ENCODE peak calls at places on chromosomes 7 and 10, in five cellular contexts. H is IMR-90, G is H1, Z is HepG2, Y is K562. Q is an unnamed sample.

GRCh38 chr10:47260505-47261111 is 39.4 kb upstream of the GDF10 start:
- DNase-seq in H (no peak), G (no peak), Z (no peak), Y (no peak), Q (no peak)

GRCh38 chr7:120990468-120991118 is 2.1 kb downstream of the CPED1 start:
- DNase-seq in H (peak; percentile 31), G (no peak), Z (no peak), Y (no peak), Q (no peak)

GRCh38 chr10:105981679-105982078 is 1182.8 kb downstream of the SORCS1 start:
- DNase-seq in H (no peak), G (no peak), Z (no peak), Y (no peak), Q (no peak)

GRCh38 chr7:127683776-127684681 is 32.0 kb downstream of the SND1 start:
- DNase-seq in H (no peak), G (no peak), Z (no peak), Y (no peak), Q (no peak)

GRCh38 chr10:129854796-129855705 is 109.0 kb downstream of the EBF3 start:
- DNase-seq in H (no peak), G (no peak), Z (no peak), Y (no peak), Q (no peak)

GRCh38 chr7:91047636-91048035 is 216.6 kb upstream of the FZD1 start:
- DNase-seq in H (peak; percentile 20), G (no peak), Z (no peak), Y (no peak), Q (no peak)

GRCh38 chr7:151485006-151485732 is 34.5 kb downstream of the RHEB start:
- DNase-seq in H (peak; percentile 88), G (no peak), Z (no peak), Y (peak; percentile 56), Q (no peak)

GRCh38 chr7:17559388-17559787 is 260.9 kb downstream of the AHR start:
- DNase-seq in H (peak; percentile 54), G (no peak), Z (no peak), Y (no peak), Q (peak; percentile 26)

GRCh38 chr7:1287629-1288225 is 55.1 kb downstream of the UNCX start:
- DNase-seq in H (no peak), G (no peak), Z (no peak), Y (no peak), Q (no peak)

GRCh38 chr7:101436857-101437576 is 74.3 kb downstream of the COL26A1 start:
- DNase-seq in H (no peak), G (peak; percentile 44), Z (no peak), Y (peak; percentile 88), Q (peak; percentile 34)

GRCh38 chr7:55563596-55564325 is 8.5 kb downstream of the VOPP1 start:
- DNase-seq in H (no peak), G (no peak), Z (no peak), Y (no peak), Q (no peak)

GRCh38 chr7:158112571-158113320 is 474.9 kb downstream of the PTPRN2 start:
- DNase-seq in H (no peak), G (no peak), Z (no peak), Y (no peak), Q (no peak)

GRCh38 chr10:35005868-35006267 is 84.3 kb downstream of the CUL2 start:
- DNase-seq in H (peak; percentile 98), G (no peak), Z (no peak), Y (no peak), Q (peak; percentile 80)

GRCh38 chr10:30029890-30030261 is 29.5 kb downstream of the JCAD start:
- DNase-seq in H (no peak), G (no peak), Z (no peak), Y (no peak), Q (no peak)

GRCh38 chr10:287814-288213 is 152.6 kb downstream of the ZMYND11 start:
- DNase-seq in H (no peak), G (no peak), Z (peak; percentile 53), Y (peak; percentile 59), Q (no peak)

GRCh38 chr7:141014091-141014490 is 661 bp downstream of the MRPS33 start:
- DNase-seq in H (peak; percentile 5), G (no peak), Z (no peak), Y (peak; percentile 48), Q (peak; percentile 25)
- TF ChIP-seq MAFK in H (no peak), G (no peak), Z (no peak), Y (no peak), Q (no peak)

GRCh38 chr10:6465854-6466524 is 114.1 kb downstream of the PRKCQ start:
- DNase-seq in H (no peak), G (no peak), Z (no peak), Y (no peak), Q (no peak)
- TF ChIP-seq MAFK in H (no peak), G (no peak), Z (no peak), Y (no peak), Q (no peak)

DNA sequence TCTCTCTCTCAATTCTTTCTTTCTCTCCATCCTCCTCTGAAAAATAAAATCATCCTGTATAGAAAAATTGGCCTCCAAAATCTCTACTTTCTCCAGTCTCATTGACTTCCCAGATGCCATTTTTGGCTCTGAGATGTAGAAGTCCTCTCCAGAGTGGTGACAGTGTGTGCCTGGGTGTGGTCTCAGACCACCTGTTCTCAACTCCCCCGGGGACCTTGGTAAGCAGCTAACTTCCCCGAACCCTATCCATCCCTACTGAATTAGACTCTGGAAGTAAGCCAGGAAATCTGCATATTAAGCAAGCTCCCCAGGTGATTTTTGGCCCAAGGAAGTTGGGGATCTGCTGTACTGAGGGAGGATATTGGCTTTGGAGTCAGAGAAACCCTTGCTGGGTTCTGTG is 120.5 kb downstream of the WDR11 start:
- DNase-seq in H (no peak), G (no peak), Z (no peak), Y (no peak), Q (no peak)
- TF ChIP-seq MAFK in H (no peak), G (no peak), Z (no peak), Y (no peak), Q (no peak)

DNA sequence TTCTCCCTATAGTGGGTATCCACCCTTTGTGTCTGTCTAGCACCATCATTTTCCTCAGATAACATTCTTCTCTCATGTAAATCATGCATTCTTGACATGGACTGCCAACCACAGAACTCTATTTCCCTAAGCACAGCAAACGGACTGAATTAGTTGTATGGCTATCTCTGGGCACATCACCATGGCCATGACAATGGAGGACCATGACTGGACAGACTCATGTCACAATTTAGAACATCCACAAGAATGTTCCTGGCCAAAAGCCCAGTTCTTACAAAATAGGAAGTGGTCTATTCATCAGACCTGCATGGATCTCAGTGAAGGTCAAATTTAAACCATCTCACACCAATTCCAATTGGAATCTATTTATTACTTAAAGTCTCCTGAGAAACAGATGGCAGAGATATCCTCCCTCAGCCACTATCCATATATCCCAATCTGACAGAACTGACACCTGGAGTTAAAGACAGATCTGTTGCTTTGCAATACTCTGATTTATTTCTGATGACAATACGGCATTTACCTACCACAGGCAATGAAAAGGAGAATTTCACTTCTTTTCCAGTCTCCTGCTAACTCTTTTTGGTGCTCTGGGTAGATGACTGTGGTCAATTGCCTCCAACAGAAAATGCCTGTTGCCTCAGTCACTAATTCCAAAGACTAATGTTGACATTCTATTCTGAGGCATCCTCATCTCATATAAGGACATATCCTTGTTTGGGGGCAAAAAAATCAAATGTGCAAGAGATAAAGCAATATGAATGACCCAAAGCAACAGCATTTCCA is 254.8 kb downstream of the HTR7 start:
- DNase-seq in H (no peak), G (no peak), Z (no peak), Y (no peak), Q (no peak)
- TF ChIP-seq MAFK in H (no peak), G (no peak), Z (no peak), Y (no peak), Q (no peak)

GRCh38 chr10:133309111-133309719 is 501 bp downstream of the ZNF511 start:
- DNase-seq in H (peak; percentile 85), G (peak; percentile 77), Z (peak; percentile 60), Y (peak; percentile 90), Q (peak; percentile 95)

GRCh38 chr10:133308431-133309110 is at the start of the genes TUBGCP2 and ZNF511:
- DNase-seq in H (peak; percentile 79), G (no peak), Z (peak; percentile 55), Y (peak; percentile 75), Q (peak; percentile 87)

GRCh38 chr10:133306097-133306476 is 2.6 kb downstream of the TUBGCP2 start:
- DNase-seq in H (no peak), G (no peak), Z (no peak), Y (no peak), Q (no peak)

GRCh38 chr10:133306941-133307379 is 1.7 kb downstream of the TUBGCP2 start:
- DNase-seq in H (no peak), G (no peak), Z (no peak), Y (no peak), Q (no peak)

DNA sequence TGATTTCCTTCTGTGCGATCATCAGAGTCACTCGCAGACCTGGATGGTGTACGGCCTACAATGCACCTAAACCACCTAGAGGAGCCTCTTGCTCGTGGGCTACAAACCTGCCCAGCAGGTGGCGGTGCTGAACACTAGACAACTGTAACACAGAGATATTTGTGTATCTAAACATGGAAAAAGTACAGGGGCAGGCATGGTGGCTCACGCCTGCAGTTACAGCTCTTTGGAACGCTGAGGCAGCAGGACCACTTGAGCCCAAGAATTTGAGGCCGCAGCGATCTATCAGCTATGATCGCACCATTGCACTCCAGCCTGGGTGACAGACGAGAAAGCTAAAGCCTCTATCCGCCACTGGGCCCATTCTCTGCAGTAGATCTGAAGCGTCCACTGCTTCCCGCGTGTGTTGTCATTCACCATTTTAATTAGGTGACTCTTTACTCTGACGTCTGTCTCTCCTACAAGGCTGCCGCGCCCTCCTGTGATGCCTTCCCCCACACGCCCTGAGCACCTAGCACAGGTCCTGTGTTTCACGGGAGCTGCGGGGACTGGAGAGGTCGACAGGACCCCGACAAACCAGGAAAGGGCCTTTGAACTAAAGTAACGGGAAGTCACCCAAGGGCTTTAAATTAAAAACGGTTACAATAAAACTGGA is 769 bp downstream of the TUBGCP2 start:
- DNase-seq in H (peak; percentile 58), G (peak; percentile 19), Z (peak; percentile 83), Y (no peak), Q (peak; percentile 61)
- TF ChIP-seq MAFK in H (no peak), G (no peak), Z (no peak), Y (no peak), Q (peak; percentile 32)

DNA sequence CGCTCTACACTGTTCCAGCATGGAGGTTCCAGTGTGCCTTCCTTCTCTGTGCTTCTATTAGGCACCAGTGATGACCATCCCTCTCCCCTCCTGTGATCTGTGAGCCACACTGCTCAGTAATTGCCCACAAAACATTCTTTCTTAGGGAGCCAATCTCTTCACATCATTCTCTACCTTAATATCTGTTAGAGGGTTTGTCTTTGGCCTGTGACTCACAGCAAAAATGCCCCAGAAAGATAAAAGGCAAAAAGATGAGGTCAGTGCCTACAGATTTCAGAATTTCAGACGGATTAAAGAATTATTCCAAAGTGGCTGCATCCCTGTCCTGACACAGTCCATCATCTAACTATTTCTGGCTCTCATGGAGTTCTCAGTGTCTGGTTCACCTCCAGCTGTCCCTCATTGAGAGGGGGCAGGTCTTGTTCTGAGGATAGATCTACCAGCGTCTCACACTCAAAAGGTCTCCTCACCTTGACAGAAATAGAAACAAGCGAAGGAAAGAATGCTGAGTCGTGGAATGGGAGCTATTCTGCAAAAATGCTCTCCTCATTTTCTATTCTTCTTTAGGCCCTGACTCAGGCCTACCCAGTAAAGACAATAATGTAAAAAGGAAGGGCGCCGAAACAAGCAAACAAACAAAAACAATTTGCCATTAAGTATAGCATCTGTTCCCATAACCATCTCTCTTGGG is 138.5 kb upstream of the AOAH start:
- DNase-seq in H (no peak), G (no peak), Z (no peak), Y (no peak), Q (no peak)
- TF ChIP-seq MAFK in H (no peak), G (no peak), Z (peak; percentile 77), Y (no peak), Q (no peak)